ENCODE peak calls at places on chromosomes 7 and 10, in four cellular contexts. A, N, P and J are unnamed samples.

GRCh38 chr10:71763352-71764127 is 9.8 kb downstream of the VSIR start:
- DNase-seq in A (no peak), N (no peak), P (no peak), J (no peak)

GRCh38 chr7:17934094-17934493 is 6.2 kb downstream of the SNX13 start:
- DNase-seq in A (no peak), N (no peak), P (no peak), J (no peak)

GRCh38 chr10:26887611-26888215 is 27.0 kb upstream of the ABI1 start:
- DNase-seq in A (no peak), N (no peak), P (no peak), J (no peak)

GRCh38 chr7:42574693-42575084 is 337.2 kb downstream of the C7orf25 start:
- DNase-seq in A (no peak), N (no peak), P (no peak), J (no peak)

GRCh38 chr7:650339-651031 is 76.0 kb upstream of the DNAAF5 start:
- DNase-seq in A (no peak), N (no peak), P (no peak), J (peak)

GRCh38 chr10:90787906-90788491 is 69.8 kb downstream of the HTR7 start:
- DNase-seq in A (peak), N (no peak), P (peak), J (peak)

GRCh38 chr7:159036916-159037605 is 107.6 kb downstream of the VIPR2 start:
- DNase-seq in A (peak), N (no peak), P (peak), J (peak)

GRCh38 chr7:31058122-31058521 is 6.0 kb downstream of the ADCYAP1R1 start:
- DNase-seq in A (no peak), N (no peak), P (no peak), J (no peak)

GRCh38 chr7:150869467-150869866 is 17.1 kb downstream of the AOC1 start:
- DNase-seq in A (no peak), N (no peak), P (no peak), J (no peak)

GRCh38 chr10:69685802-69686585 is 55.9 kb downstream of the FAM241B start:
- DNase-seq in A (peak), N (no peak), P (no peak), J (no peak)

GRCh38 chr7:13416071-13416470 is 573.4 kb downstream of the ETV1 start:
- DNase-seq in A (peak), N (no peak), P (no peak), J (no peak)

GRCh38 chr10:103640436-103641181 is 147.1 kb downstream of the NEURL1 start:
- DNase-seq in A (no peak), N (no peak), P (no peak), J (peak)

GRCh38 chr10:91220954-91221696 is 662 bp downstream of the PCGF5 start:
- DNase-seq in A (peak), N (peak), P (no peak), J (peak)

GRCh38 chr10:47058961-47059391 is 147.7 kb downstream of the PTPN20 start:
- DNase-seq in A (no peak), N (no peak), P (peak), J (no peak)

GRCh38 chr7:98091061-98091460 is 15.6 kb upstream of the LMTK2 start:
- DNase-seq in A (no peak), N (no peak), P (no peak), J (no peak)

GRCh38 chr7:46930336-46930735 is 651.6 kb downstream of the TNS3 start:
- DNase-seq in A (no peak), N (no peak), P (no peak), J (peak)

GRCh38 chr10:84159076-84159475 is 14.5 kb upstream of the GPR15LG start:
- DNase-seq in A (no peak), N (no peak), P (no peak), J (no peak)

GRCh38 chr7:33883566-33883965 is 21.8 kb upstream of the BMPER start:
- DNase-seq in A (no peak), N (no peak), P (no peak), J (no peak)

GRCh38 chr7:18798018-18798906 is 302.7 kb downstream of the HDAC9 start:
- DNase-seq in A (no peak), N (no peak), P (no peak), J (no peak)

GRCh38 chr7:50632561-50633413 is 67.6 kb upstream of the DDC start:
- DNase-seq in A (peak), N (peak), P (peak), J (peak)

GRCh38 chr10:109866168-109866994 is 56.9 kb downstream of the XPNPEP1 start:
- DNase-seq in A (peak), N (no peak), P (peak), J (peak)

GRCh38 chr7:146661435-146661834 is 544.8 kb downstream of the CNTNAP2 start:
- DNase-seq in A (no peak), N (no peak), P (no peak), J (no peak)

GRCh38 chr10:69898524-69898923 is 96.8 kb downstream of the COL13A1 start:
- DNase-seq in A (peak), N (no peak), P (no peak), J (no peak)

GRCh38 chr10:124073642-124074377 is 19.6 kb downstream of the CHST15 start:
- DNase-seq in A (no peak), N (no peak), P (no peak), J (no peak)

GRCh38 chr7:5695037-5695708 is 86.3 kb downstream of the RNF216 start:
- DNase-seq in A (no peak), N (peak), P (no peak), J (no peak)

GRCh38 chr7:152987673-152988072 is 228.1 kb downstream of the ACTR3B start:
- DNase-seq in A (no peak), N (no peak), P (no peak), J (no peak)